ENCODE peak calls at places on chromosomes 11 and 22, in seven cellular contexts. I, J, T, Y, V, Q and B are unnamed samples.

GRCh38 chr11:89205378-89205777 is 27.7 kb downstream of the TYR start:
- DNase-seq in I (no peak), J (no peak), T (no peak), Y (no peak), V (no peak), Q (no peak), B (no peak)

GRCh38 chr22:40567626-40568328 is 68.7 kb downstream of the MRTFA start:
- DNase-seq in I (no peak), J (no peak), T (no peak), Y (no peak), V (no peak), Q (no peak), B (no peak)

GRCh38 chr22:37797874-37798500 is 9.7 kb upstream of the GCAT start:
- DNase-seq in I (no peak), J (no peak), T (no peak), Y (no peak), V (no peak), Q (no peak), B (no peak)

GRCh38 chr11:22275600-22275999 is 62.6 kb upstream of the SLC17A6 start:
- DNase-seq in I (no peak), J (no peak), T (no peak), Y (no peak), V (no peak), Q (no peak), B (no peak)

GRCh38 chr11:59207988-59208432 is 4.7 kb downstream of the MPEG1 start:
- DNase-seq in I (peak), J (peak), T (no peak), Y (no peak), V (peak), Q (peak), B (peak)

GRCh38 chr22:22752556-22753477 is 108.4 kb downstream of the GGTLC2 start:
- DNase-seq in I (no peak), J (peak), T (no peak), Y (no peak), V (no peak), Q (no peak), B (no peak)

GRCh38 chr22:37210041-37210803 is 2.1 kb downstream of the SSTR3 start:
- DNase-seq in I (no peak), J (no peak), T (no peak), Y (no peak), V (no peak), Q (no peak), B (no peak)

GRCh38 chr11:134331565-134332188 is at the start of gene GLB1L2:
- DNase-seq in I (peak), J (peak), T (peak), Y (peak), V (peak), Q (peak), B (peak)

GRCh38 chr22:23212061-23213030 is 32.0 kb downstream of the BCR start:
- DNase-seq in I (no peak), J (no peak), T (no peak), Y (no peak), V (no peak), Q (no peak), B (no peak)

GRCh38 chr11:95767498-95767897 is 22.1 kb downstream of the FAM76B start:
- DNase-seq in I (no peak), J (no peak), T (no peak), Y (no peak), V (no peak), Q (no peak), B (no peak)

GRCh38 chr11:39374963-39375698 is 2084.3 kb downstream of the LRRC4C start:
- DNase-seq in I (no peak), J (peak), T (no peak), Y (peak), V (peak), Q (no peak), B (peak)

GRCh38 chr11:17014774-17015638 is 792 bp upstream of the PLEKHA7 start:
- DNase-seq in I (no peak), J (peak), T (peak), Y (no peak), V (peak), Q (peak), B (peak)

GRCh38 chr22:38802671-38803121 is 8.8 kb upstream of the DNAL4 start:
- DNase-seq in I (no peak), J (no peak), T (no peak), Y (no peak), V (peak), Q (no peak), B (no peak)

GRCh38 chr22:19942071-19942885 is 660 bp upstream of the TXNRD2 start:
- DNase-seq in I (no peak), J (no peak), T (no peak), Y (no peak), V (peak), Q (no peak), B (no peak)

GRCh38 chr22:49053574-49053973 is 774.1 kb downstream of the BRD1 start:
- DNase-seq in I (no peak), J (no peak), T (no peak), Y (no peak), V (no peak), Q (no peak), B (no peak)

GRCh38 chr11:82867495-82868082 is 32.6 kb downstream of the PRCP start:
- DNase-seq in I (peak), J (peak), T (peak), Y (peak), V (peak), Q (peak), B (peak)

GRCh38 chr11:59262419-59262818 is 49.7 kb upstream of the MPEG1 start:
- DNase-seq in I (no peak), J (no peak), T (no peak), Y (no peak), V (no peak), Q (no peak), B (no peak)

GRCh38 chr22:43723816-43724215 is 88.3 kb downstream of the EFCAB6 start:
- DNase-seq in I (no peak), J (no peak), T (no peak), Y (no peak), V (no peak), Q (no peak), B (no peak)

GRCh38 chr11:33309118-33309517 is 51.9 kb downstream of the HIPK3 start:
- DNase-seq in I (no peak), J (no peak), T (no peak), Y (no peak), V (no peak), Q (no peak), B (no peak)

GRCh38 chr11:1655168-1656060 is 25.8 kb downstream of the KRTAP5-5 start:
- DNase-seq in I (no peak), J (no peak), T (no peak), Y (no peak), V (no peak), Q (no peak), B (no peak)

GRCh38 chr11:3102641-3102921 is 45.4 kb upstream of the CARS1 start:
- DNase-seq in I (no peak), J (no peak), T (no peak), Y (no peak), V (peak), Q (no peak), B (no peak)

GRCh38 chr11:101439488-101439887 is 144.3 kb downstream of the TRPC6 start:
- DNase-seq in I (no peak), J (no peak), T (no peak), Y (no peak), V (peak), Q (no peak), B (no peak)

GRCh38 chr22:46362221-46362933 is 26.9 kb downstream of the TRMU start:
- DNase-seq in I (no peak), J (no peak), T (no peak), Y (no peak), V (no peak), Q (no peak), B (no peak)

GRCh38 chr11:74147199-74147929 is 23.4 kb downstream of the C2CD3 start:
- DNase-seq in I (no peak), J (no peak), T (no peak), Y (no peak), V (no peak), Q (no peak), B (no peak)